ENCODE peak calls at places on chromosome X, in nine cellular contexts. V is iPS-NIHi11, H is epithelial cell of proximal tubule, S is T-helper 17 cell, D is A549, E is activated B cell treated with CpG ODN at 0.5 μM for 24 hours, L is GM23248, A is T-helper 1 cell, Z is astrocyte of the spinal cord. Y is an unnamed sample.

GRCh38 chrX:40279091-40279430 is 181.3 kb upstream of the BCOR start:
- DNase-seq in V (no peak), H (no peak), S (no peak), D (no peak), E (no peak), L (no peak), A (no peak), Z (no peak), Y (no peak)

GRCh38 chrX:48086119-48086518 is 14.7 kb upstream of the ZNF630 start:
- DNase-seq in V (no peak), H (no peak), S (no peak), D (no peak), E (no peak), L (no peak), A (no peak), Z (no peak), Y (no peak)

GRCh38 chrX:128975716-128976115 is 547.6 kb downstream of the SMARCA1 start:
- DNase-seq in V (peak; percentile 70), H (no peak), S (no peak), D (peak; percentile 23), E (no peak), L (peak; percentile 6), A (no peak), Z (peak; percentile 1), Y (peak; percentile 10)

GRCh38 chrX:5708209-5708608 is 520.5 kb downstream of the NLGN4X start:
- DNase-seq in V (no peak), H (no peak), S (no peak), D (no peak), E (no peak), L (no peak), A (no peak), Z (peak; percentile 47), Y (no peak)

GRCh38 chrX:13452283-13452682 is 117.1 kb upstream of the EGFL6 start:
- DNase-seq in V (no peak), H (no peak), S (no peak), D (no peak), E (no peak), L (peak; percentile 56), A (no peak), Z (no peak), Y (no peak)

GRCh38 chrX:363621-364375 is 22.9 kb downstream of the PPP2R3B start:
- DNase-seq in V (no peak), H (no peak), S (no peak), D (no peak), E (no peak), L (no peak), A (no peak), Z (no peak), Y (no peak)

GRCh38 chrX:149648932-149649331 is 17.3 kb upstream of the TMEM185A start:
- DNase-seq in V (no peak), H (no peak), S (no peak), D (no peak), E (no peak), L (no peak), A (no peak), Z (no peak), Y (no peak)

GRCh38 chrX:2614911-2615310 is 76.2 kb upstream of the CD99 start:
- DNase-seq in V (peak; percentile 30), H (peak; percentile 51), S (no peak), D (peak; percentile 57), E (no peak), L (peak; percentile 94), A (no peak), Z (peak; percentile 68), Y (no peak)

GRCh38 chrX:15221321-15221720 is 48.6 kb downstream of the ASB9 start:
- DNase-seq in V (no peak), H (no peak), S (no peak), D (no peak), E (no peak), L (no peak), A (no peak), Z (no peak), Y (no peak)

GRCh38 chrX:49058794-49059193 is at the start of gene CCDC120:
- DNase-seq in V (peak; percentile 68), H (no peak), S (no peak), D (no peak), E (no peak), L (no peak), A (no peak), Z (no peak), Y (no peak)

GRCh38 chrX:33416273-33416805 is 205.0 kb upstream of the DMD start:
- DNase-seq in V (no peak), H (no peak), S (no peak), D (no peak), E (no peak), L (no peak), A (no peak), Z (no peak), Y (no peak)

GRCh38 chrX:31858915-31859314 is 787.1 kb upstream of the FTHL17 start:
- DNase-seq in V (no peak), H (no peak), S (no peak), D (no peak), E (no peak), L (no peak), A (no peak), Z (no peak), Y (no peak)

GRCh38 chrX:153885968-153886903 is at the start of gene L1CAM:
- DNase-seq in V (peak; percentile 56), H (no peak), S (no peak), D (no peak), E (no peak), L (peak; percentile 21), A (no peak), Z (no peak), Y (no peak)

GRCh38 chrX:68998716-68999115 is 166.5 kb downstream of the PJA1 start:
- DNase-seq in V (no peak), H (no peak), S (no peak), D (no peak), E (no peak), L (no peak), A (no peak), Z (no peak), Y (no peak)

GRCh38 chrX:20418379-20418778 is 151.7 kb upstream of the RPS6KA3 start:
- DNase-seq in V (no peak), H (no peak), S (no peak), D (no peak), E (peak; percentile 15), L (no peak), A (no peak), Z (no peak), Y (no peak)